ENCODE peak calls at places on chromosomes 13 and 19, in five cellular contexts. One of them, this sample, is unnamed.

GRCh38 chr13:102580552-102581169 is 16.1 kb upstream of the TPP2 start:
- DNase-seq in neuronal stem cell: peak
- DNase-seq in mesenchymal stem cell: peak
- DNase-seq in H9: no peak
- DNase-seq in H1: no peak
- DNase-seq in this sample: peak

GRCh38 chr13:95643814-95644598 is 500 bp downstream of the DZIP1 start:
- DNase-seq in H9: peak
- DNase-seq in mesenchymal stem cell: peak
- DNase-seq in neuronal stem cell: no peak
- DNase-seq in H1: no peak
- DNase-seq in this sample: peak

GRCh38 chr13:33188093-33188882 is 97.3 kb downstream of the STARD13 start:
- DNase-seq in H9: no peak
- DNase-seq in mesenchymal stem cell: peak
- DNase-seq in neuronal stem cell: no peak
- DNase-seq in H1: no peak
- DNase-seq in this sample: no peak

GRCh38 chr13:38902551-38902950 is 88.1 kb downstream of the STOML3 start:
- DNase-seq in mesenchymal stem cell: no peak
- DNase-seq in H1: no peak
- DNase-seq in H9: no peak
- DNase-seq in neuronal stem cell: no peak
- DNase-seq in this sample: no peak

GRCh38 chr13:107765724-107766436 is 449.5 kb downstream of the LIG4 start:
- DNase-seq in mesenchymal stem cell: peak
- DNase-seq in neuronal stem cell: no peak
- DNase-seq in H9: no peak
- DNase-seq in H1: no peak
- DNase-seq in this sample: no peak

GRCh38 chr19:13212759-13213330 is 62.6 kb downstream of the IER2 start:
- DNase-seq in mesenchymal stem cell: peak
- DNase-seq in H1: no peak
- DNase-seq in neuronal stem cell: no peak
- DNase-seq in H9: peak
- DNase-seq in this sample: peak

GRCh38 chr13:97385146-97385545 is 48.8 kb upstream of the RAP2A start:
- DNase-seq in mesenchymal stem cell: peak
- DNase-seq in H1: no peak
- DNase-seq in H9: no peak
- DNase-seq in neuronal stem cell: no peak
- DNase-seq in this sample: peak

GRCh38 chr19:7888145-7888825 is at the start of gene LRRC8E:
- DNase-seq in neuronal stem cell: peak
- DNase-seq in H9: peak
- DNase-seq in H1: no peak
- DNase-seq in mesenchymal stem cell: peak
- DNase-seq in this sample: peak

GRCh38 chr13:96822900-96823299 is 171.4 kb downstream of the OXGR1 start:
- DNase-seq in neuronal stem cell: no peak
- DNase-seq in H9: peak
- DNase-seq in mesenchymal stem cell: peak
- DNase-seq in H1: no peak
- DNase-seq in this sample: peak

GRCh38 chr13:34435338-34435737 is 506.7 kb upstream of the NBEA start:
- DNase-seq in H9: no peak
- DNase-seq in H1: no peak
- DNase-seq in neuronal stem cell: no peak
- DNase-seq in mesenchymal stem cell: peak
- DNase-seq in this sample: peak

GRCh38 chr19:29967623-29968022 is 25.6 kb downstream of the URI1 start:
- DNase-seq in mesenchymal stem cell: peak
- DNase-seq in H9: no peak
- DNase-seq in neuronal stem cell: no peak
- DNase-seq in H1: no peak
- DNase-seq in this sample: no peak

GRCh38 chr19:33134571-33135041 is 2.7 kb downstream of the WDR88 start:
- DNase-seq in mesenchymal stem cell: no peak
- DNase-seq in H1: no peak
- DNase-seq in H9: peak
- DNase-seq in neuronal stem cell: no peak
- DNase-seq in this sample: no peak

GRCh38 chr13:20684535-20684934 is 19.0 kb upstream of the IL17D start:
- DNase-seq in neuronal stem cell: no peak
- DNase-seq in mesenchymal stem cell: no peak
- DNase-seq in H9: no peak
- DNase-seq in H1: no peak
- DNase-seq in this sample: peak

GRCh38 chr19:8158411-8159074 is 9.2 kb upstream of the FBN3 start:
- DNase-seq in mesenchymal stem cell: peak
- DNase-seq in neuronal stem cell: peak
- DNase-seq in H9: peak
- DNase-seq in H1: no peak
- DNase-seq in this sample: peak

GRCh38 chr13:48493851-48494250 is 39.0 kb downstream of the RCBTB2 start:
- DNase-seq in H1: no peak
- DNase-seq in H9: no peak
- DNase-seq in mesenchymal stem cell: no peak
- DNase-seq in neuronal stem cell: no peak
- DNase-seq in this sample: no peak
- H3K4me2 ChIP-seq in H1: no peak
- H3K4me2 ChIP-seq in H9: no peak
- H3K4me2 ChIP-seq in mesenchymal stem cell: no peak
- H3K4me2 ChIP-seq in neuronal stem cell: no peak
- H3K4me2 ChIP-seq in this sample: no peak

DNA sequence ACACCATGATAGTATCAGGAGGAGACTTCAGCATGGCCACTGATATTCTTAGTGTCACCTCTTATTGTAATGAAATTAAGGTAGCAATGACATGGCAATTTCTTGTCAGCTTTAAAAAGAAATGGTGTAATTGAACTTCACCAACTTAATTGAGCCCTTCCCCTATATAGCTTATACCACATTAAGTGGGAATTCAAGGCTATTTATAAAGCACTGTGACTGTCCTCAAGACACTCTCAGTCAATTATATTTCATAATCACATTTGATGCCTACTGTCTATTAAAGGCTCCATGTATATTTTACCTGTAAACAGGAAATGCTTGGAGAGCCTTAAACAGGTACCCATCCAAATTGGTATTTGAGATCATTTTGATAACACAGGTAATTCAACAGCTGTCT is 28.3 kb downstream of the KLF12 start:
- DNase-seq in mesenchymal stem cell: no peak
- DNase-seq in H9: no peak
- DNase-seq in H1: no peak
- DNase-seq in neuronal stem cell: no peak
- DNase-seq in this sample: no peak
- H2BK12ac ChIP-seq in mesenchymal stem cell: no peak
- H2BK12ac ChIP-seq in H9: no peak
- H2BK12ac ChIP-seq in H1: no peak
- H2BK12ac ChIP-seq in neuronal stem cell: no peak
- H2BK12ac ChIP-seq in this sample: no peak

GRCh38 chr13:46588019-46588418 is 35.0 kb downstream of the LRCH1 start:
- DNase-seq in H1: no peak
- DNase-seq in mesenchymal stem cell: no peak
- DNase-seq in H9: no peak
- DNase-seq in neuronal stem cell: no peak
- DNase-seq in this sample: no peak
- H3K4me2 ChIP-seq in H1: no peak
- H3K4me2 ChIP-seq in mesenchymal stem cell: no peak
- H3K4me2 ChIP-seq in H9: no peak
- H3K4me2 ChIP-seq in neuronal stem cell: no peak
- H3K4me2 ChIP-seq in this sample: no peak

DNA sequence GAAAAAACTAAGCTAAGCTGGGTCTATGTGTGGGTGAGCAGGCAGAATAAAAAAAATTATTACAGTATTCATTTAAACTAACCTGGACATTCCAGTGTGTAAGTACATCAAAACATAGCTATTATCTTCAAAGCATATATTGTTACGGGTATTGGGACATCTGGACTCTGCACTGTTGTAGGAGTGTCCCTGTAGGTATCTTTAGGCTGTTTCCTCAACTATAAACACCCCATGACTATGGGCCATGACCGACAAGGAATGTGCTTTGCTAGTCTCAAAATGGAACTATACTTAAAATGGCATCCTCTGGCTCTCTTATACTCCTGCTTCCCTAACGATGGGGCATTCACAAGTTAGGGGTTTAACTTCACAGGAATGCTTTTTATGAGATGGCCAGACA is 3.4 kb downstream of the SCGB2B2 start:
- DNase-seq in H9: no peak
- DNase-seq in mesenchymal stem cell: no peak
- DNase-seq in neuronal stem cell: no peak
- DNase-seq in H1: no peak
- DNase-seq in this sample: no peak
- H2BK12ac ChIP-seq in H9: no peak
- H2BK12ac ChIP-seq in mesenchymal stem cell: no peak
- H2BK12ac ChIP-seq in neuronal stem cell: no peak
- H2BK12ac ChIP-seq in H1: no peak
- H2BK12ac ChIP-seq in this sample: no peak

DNA sequence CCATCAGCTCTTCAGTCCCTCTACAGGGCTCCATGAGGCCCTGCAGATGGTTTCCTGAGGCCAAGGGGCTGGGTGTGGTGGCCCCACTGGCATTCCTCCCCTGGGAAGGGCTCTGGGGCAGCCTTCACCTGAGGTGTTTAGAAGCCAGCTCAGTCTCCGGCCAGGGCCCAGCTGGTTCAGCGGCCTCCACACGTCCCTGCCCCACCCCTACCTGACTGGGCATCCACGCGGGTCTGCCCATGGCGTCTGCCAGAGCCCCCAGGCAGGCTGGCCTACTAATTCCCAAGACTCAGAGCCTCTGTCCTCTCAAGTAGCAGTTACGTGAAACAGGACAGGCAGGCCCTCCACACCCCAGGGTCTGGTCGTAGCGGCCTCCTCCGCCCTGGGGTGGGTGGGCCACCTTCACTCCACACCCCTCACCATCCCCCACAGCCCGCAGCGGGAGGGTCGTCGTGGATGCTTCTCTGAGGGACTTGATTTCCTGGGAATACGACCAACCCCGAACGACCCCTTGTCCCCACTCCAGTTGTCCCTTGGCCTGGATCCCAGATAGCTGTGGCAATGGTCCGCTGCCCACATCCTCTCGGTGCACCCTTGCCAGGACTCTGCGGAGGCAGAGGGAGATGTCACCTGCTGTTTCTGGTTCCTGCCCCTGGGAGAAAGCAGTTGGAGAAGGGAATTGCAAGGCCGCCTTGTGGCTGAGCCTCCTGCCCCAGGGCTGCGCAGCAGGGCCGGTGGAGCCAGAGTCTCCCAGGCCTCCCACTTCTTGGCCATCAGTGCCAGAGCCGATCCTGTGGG is 24.3 kb downstream of the CAPN12 start:
- DNase-seq in H1: no peak
- DNase-seq in neuronal stem cell: no peak
- DNase-seq in H9: no peak
- DNase-seq in mesenchymal stem cell: no peak
- DNase-seq in this sample: no peak
- H3K4me2 ChIP-seq in H1: no peak
- H3K4me2 ChIP-seq in neuronal stem cell: no peak
- H3K4me2 ChIP-seq in H9: no peak
- H3K4me2 ChIP-seq in mesenchymal stem cell: no peak
- H3K4me2 ChIP-seq in this sample: no peak

DNA sequence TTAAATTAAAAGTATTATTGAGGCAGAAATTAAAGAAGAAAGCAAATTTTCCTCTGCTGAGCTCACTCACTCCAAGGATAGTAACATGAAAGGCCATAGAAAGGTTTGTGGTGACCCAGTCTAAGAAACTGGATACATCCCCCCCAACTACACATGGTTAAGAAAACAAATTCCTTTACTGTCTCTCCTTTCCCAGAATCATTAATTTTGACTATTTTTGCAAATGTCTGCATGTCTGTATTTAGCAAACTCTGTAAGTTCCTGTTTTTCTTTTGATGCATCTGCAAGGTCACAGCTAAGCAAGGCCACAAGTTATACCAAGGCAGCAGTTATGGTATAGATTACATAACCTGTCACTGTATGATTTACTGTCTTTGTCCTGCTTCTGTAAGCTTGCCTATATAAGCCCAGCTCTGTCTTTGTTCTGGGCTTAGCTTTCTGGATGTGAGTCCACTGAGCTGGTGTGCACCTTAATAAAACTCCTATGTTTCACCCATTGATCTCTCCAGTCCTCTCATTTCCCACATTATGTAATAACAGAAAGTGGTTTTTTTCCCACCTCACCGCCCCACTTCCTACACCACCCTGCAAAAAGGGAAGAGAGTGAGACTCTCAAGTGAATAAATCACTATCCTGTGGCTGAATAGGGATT is 8.5 kb upstream of the ZNF83 start:
- DNase-seq in neuronal stem cell: no peak
- DNase-seq in H1: no peak
- DNase-seq in H9: no peak
- DNase-seq in mesenchymal stem cell: no peak
- DNase-seq in this sample: no peak
- H2BK12ac ChIP-seq in neuronal stem cell: no peak
- H2BK12ac ChIP-seq in H1: no peak
- H2BK12ac ChIP-seq in H9: no peak
- H2BK12ac ChIP-seq in mesenchymal stem cell: no peak
- H2BK12ac ChIP-seq in this sample: no peak

GRCh38 chr13:75661443-75661842 is 25.3 kb downstream of the LMO7 start:
- DNase-seq in H9: no peak
- DNase-seq in mesenchymal stem cell: no peak
- DNase-seq in H1: no peak
- DNase-seq in neuronal stem cell: no peak
- DNase-seq in this sample: no peak
- H3K4me2 ChIP-seq in H9: no peak
- H3K4me2 ChIP-seq in mesenchymal stem cell: peak
- H3K4me2 ChIP-seq in H1: no peak
- H3K4me2 ChIP-seq in neuronal stem cell: no peak
- H3K4me2 ChIP-seq in this sample: no peak